ENCODE peak calls at places on chromosomes 5 and 9, in ten cellular contexts. One of them, this sample, is unnamed.
A peak's percentile ranks its signal among the peaks of the same experiment; 100 is the strongest.

GRCh38 chr5:155826947-155827815 is 499.8 kb upstream of the SGCD start:
- DNase-seq in ovary: no peak
- DNase-seq in lower lobe of right lung: no peak
- DNase-seq in IMR-90: no peak
- DNase-seq in pancreas: no peak
- DNase-seq in psoas muscle: no peak
- DNase-seq in GM06990: no peak
- DNase-seq in left lung: no peak
- DNase-seq in transverse colon: no peak
- DNase-seq in brain microvascular endothelial cell: no peak
- DNase-seq in this sample: no peak

GRCh38 chr9:97632406-97632991 is 669 bp downstream of the TSTD2 start:
- DNase-seq in psoas muscle: peak; percentile 55
- DNase-seq in lower lobe of right lung: peak; percentile 77
- DNase-seq in IMR-90: peak; percentile 84
- DNase-seq in brain microvascular endothelial cell: peak; percentile 68
- DNase-seq in left lung: peak; percentile 75
- DNase-seq in GM06990: no peak
- DNase-seq in transverse colon: peak; percentile 60
- DNase-seq in pancreas: peak; percentile 49
- DNase-seq in ovary: no peak
- DNase-seq in this sample: peak; percentile 56

GRCh38 chr5:20359377-20359776 is 371.4 kb upstream of the CDH18 start:
- DNase-seq in left lung: no peak
- DNase-seq in GM06990: no peak
- DNase-seq in lower lobe of right lung: no peak
- DNase-seq in transverse colon: no peak
- DNase-seq in psoas muscle: no peak
- DNase-seq in IMR-90: no peak
- DNase-seq in pancreas: no peak
- DNase-seq in brain microvascular endothelial cell: no peak
- DNase-seq in ovary: no peak
- DNase-seq in this sample: no peak

GRCh38 chr5:83472508-83473343 is 1.2 kb downstream of the VCAN start:
- DNase-seq in GM06990: peak; percentile 61
- DNase-seq in ovary: no peak
- DNase-seq in IMR-90: no peak
- DNase-seq in left lung: peak; percentile 83
- DNase-seq in pancreas: peak; percentile 22
- DNase-seq in transverse colon: peak; percentile 16
- DNase-seq in lower lobe of right lung: peak; percentile 61
- DNase-seq in brain microvascular endothelial cell: no peak
- DNase-seq in psoas muscle: peak; percentile 60
- DNase-seq in this sample: no peak

GRCh38 chr5:99773290-99773689 is 761.9 kb upstream of the FAM174A start:
- DNase-seq in GM06990: no peak
- DNase-seq in pancreas: no peak
- DNase-seq in transverse colon: no peak
- DNase-seq in brain microvascular endothelial cell: no peak
- DNase-seq in IMR-90: no peak
- DNase-seq in left lung: no peak
- DNase-seq in lower lobe of right lung: no peak
- DNase-seq in ovary: no peak
- DNase-seq in psoas muscle: no peak
- DNase-seq in this sample: no peak

GRCh38 chr5:116733995-116734716 is 159.5 kb upstream of the SEMA6A start:
- DNase-seq in left lung: no peak
- DNase-seq in IMR-90: no peak
- DNase-seq in pancreas: no peak
- DNase-seq in lower lobe of right lung: no peak
- DNase-seq in brain microvascular endothelial cell: no peak
- DNase-seq in GM06990: no peak
- DNase-seq in ovary: peak; percentile 10
- DNase-seq in psoas muscle: no peak
- DNase-seq in transverse colon: no peak
- DNase-seq in this sample: no peak

GRCh38 chr9:105359899-105360298 is 87.9 kb upstream of the FSD1L start:
- DNase-seq in transverse colon: no peak
- DNase-seq in IMR-90: peak; percentile 73
- DNase-seq in psoas muscle: no peak
- DNase-seq in lower lobe of right lung: no peak
- DNase-seq in left lung: no peak
- DNase-seq in ovary: no peak
- DNase-seq in GM06990: no peak
- DNase-seq in pancreas: no peak
- DNase-seq in brain microvascular endothelial cell: peak; percentile 73
- DNase-seq in this sample: no peak

GRCh38 chr9:108093773-108094675 is 604.5 kb upstream of the KLF4 start:
- DNase-seq in pancreas: no peak
- DNase-seq in psoas muscle: no peak
- DNase-seq in transverse colon: peak; percentile 63
- DNase-seq in GM06990: no peak
- DNase-seq in left lung: no peak
- DNase-seq in ovary: no peak
- DNase-seq in IMR-90: no peak
- DNase-seq in brain microvascular endothelial cell: peak; percentile 2
- DNase-seq in lower lobe of right lung: no peak
- DNase-seq in this sample: no peak

GRCh38 chr9:20043035-20043434 is 254.2 kb upstream of the SLC24A2 start:
- DNase-seq in left lung: no peak
- DNase-seq in transverse colon: no peak
- DNase-seq in ovary: no peak
- DNase-seq in GM06990: no peak
- DNase-seq in brain microvascular endothelial cell: no peak
- DNase-seq in psoas muscle: no peak
- DNase-seq in lower lobe of right lung: no peak
- DNase-seq in pancreas: no peak
- DNase-seq in IMR-90: no peak
- DNase-seq in this sample: no peak

GRCh38 chr5:77015938-77016569 is 14.2 kb upstream of the AGGF1 start:
- DNase-seq in lower lobe of right lung: no peak
- DNase-seq in GM06990: no peak
- DNase-seq in psoas muscle: no peak
- DNase-seq in IMR-90: peak; percentile 69
- DNase-seq in transverse colon: no peak
- DNase-seq in left lung: no peak
- DNase-seq in ovary: no peak
- DNase-seq in pancreas: no peak
- DNase-seq in brain microvascular endothelial cell: peak; percentile 56
- DNase-seq in this sample: peak; percentile 52

GRCh38 chr9:111805841-111806241 is 11.1 kb upstream of the SHOC1 start:
- DNase-seq in left lung: no peak
- DNase-seq in pancreas: no peak
- DNase-seq in psoas muscle: no peak
- DNase-seq in brain microvascular endothelial cell: peak; percentile 34
- DNase-seq in ovary: no peak
- DNase-seq in GM06990: no peak
- DNase-seq in IMR-90: peak; percentile 75
- DNase-seq in transverse colon: no peak
- DNase-seq in lower lobe of right lung: no peak
- DNase-seq in this sample: peak; percentile 14

GRCh38 chr5:102981957-102982635 is 137.8 kb downstream of the GIN1 start:
- DNase-seq in GM06990: no peak
- DNase-seq in lower lobe of right lung: no peak
- DNase-seq in ovary: no peak
- DNase-seq in pancreas: no peak
- DNase-seq in left lung: no peak
- DNase-seq in transverse colon: no peak
- DNase-seq in IMR-90: no peak
- DNase-seq in psoas muscle: no peak
- DNase-seq in brain microvascular endothelial cell: no peak
- DNase-seq in this sample: no peak

GRCh38 chr5:146724975-146725374 is 153.6 kb downstream of the PPP2R2B start:
- DNase-seq in transverse colon: no peak
- DNase-seq in GM06990: no peak
- DNase-seq in ovary: no peak
- DNase-seq in psoas muscle: no peak
- DNase-seq in pancreas: no peak
- DNase-seq in brain microvascular endothelial cell: no peak
- DNase-seq in left lung: no peak
- DNase-seq in IMR-90: peak; percentile 2
- DNase-seq in lower lobe of right lung: no peak
- DNase-seq in this sample: no peak

GRCh38 chr9:137301086-137301947 is 754 bp downstream of the NRARP start:
- DNase-seq in IMR-90: peak; percentile 39
- DNase-seq in left lung: peak; percentile 81
- DNase-seq in GM06990: peak; percentile 73
- DNase-seq in brain microvascular endothelial cell: no peak
- DNase-seq in ovary: peak; percentile 27
- DNase-seq in lower lobe of right lung: peak; percentile 58
- DNase-seq in psoas muscle: peak; percentile 29
- DNase-seq in pancreas: peak; percentile 55
- DNase-seq in transverse colon: peak; percentile 26
- DNase-seq in this sample: no peak
- TF ChIP-seq CTCF in IMR-90: peak; percentile 45
- TF ChIP-seq CTCF in left lung: no peak
- TF ChIP-seq CTCF in GM06990: no peak
- TF ChIP-seq CTCF in brain microvascular endothelial cell: no peak
- TF ChIP-seq CTCF in ovary: peak; percentile 27
- TF ChIP-seq CTCF in lower lobe of right lung: peak; percentile 7
- TF ChIP-seq CTCF in psoas muscle: peak; percentile 24
- TF ChIP-seq CTCF in pancreas: no peak
- TF ChIP-seq CTCF in transverse colon: no peak
- TF ChIP-seq CTCF in this sample: no peak

GRCh38 chr5:149416977-149417713 is 38.1 kb upstream of the IL17B start:
- DNase-seq in left lung: no peak
- DNase-seq in pancreas: no peak
- DNase-seq in psoas muscle: no peak
- DNase-seq in lower lobe of right lung: peak; percentile 20
- DNase-seq in transverse colon: no peak
- DNase-seq in IMR-90: peak; percentile 91
- DNase-seq in GM06990: no peak
- DNase-seq in ovary: peak; percentile 65
- DNase-seq in brain microvascular endothelial cell: no peak
- DNase-seq in this sample: peak; percentile 81
- H3K4me3 ChIP-seq in left lung: no peak overlapping the region
- H3K4me3 ChIP-seq in pancreas: no peak overlapping the region
- H3K4me3 ChIP-seq in psoas muscle: no peak overlapping the region
- H3K4me3 ChIP-seq in lower lobe of right lung: peak overlapping the region; percentile 13
- H3K4me3 ChIP-seq in transverse colon: no peak overlapping the region
- H3K4me3 ChIP-seq in IMR-90: no peak overlapping the region
- H3K4me3 ChIP-seq in GM06990: no peak overlapping the region
- H3K4me3 ChIP-seq in ovary: peak overlapping the region; percentile 8
- H3K4me3 ChIP-seq in brain microvascular endothelial cell: no peak overlapping the region
- H3K4me3 ChIP-seq in this sample: no peak overlapping the region

GRCh38 chr5:9441610-9442009 is 104.3 kb downstream of the SEMA5A start:
- DNase-seq in brain microvascular endothelial cell: no peak
- DNase-seq in psoas muscle: no peak
- DNase-seq in transverse colon: no peak
- DNase-seq in pancreas: no peak
- DNase-seq in IMR-90: peak; percentile 55
- DNase-seq in left lung: no peak
- DNase-seq in lower lobe of right lung: no peak
- DNase-seq in GM06990: no peak
- DNase-seq in ovary: no peak
- DNase-seq in this sample: no peak

GRCh38 chr5:9447691-9448090 is 98.2 kb downstream of the SEMA5A start:
- DNase-seq in IMR-90: peak; percentile 39
- DNase-seq in ovary: no peak
- DNase-seq in pancreas: no peak
- DNase-seq in left lung: no peak
- DNase-seq in GM06990: peak; percentile 33
- DNase-seq in psoas muscle: no peak
- DNase-seq in brain microvascular endothelial cell: no peak
- DNase-seq in transverse colon: no peak
- DNase-seq in lower lobe of right lung: no peak
- DNase-seq in this sample: no peak

GRCh38 chr5:9445989-9446388 is 99.9 kb downstream of the SEMA5A start:
- DNase-seq in GM06990: no peak
- DNase-seq in transverse colon: no peak
- DNase-seq in pancreas: no peak
- DNase-seq in lower lobe of right lung: no peak
- DNase-seq in ovary: no peak
- DNase-seq in IMR-90: peak; percentile 60
- DNase-seq in psoas muscle: no peak
- DNase-seq in brain microvascular endothelial cell: no peak
- DNase-seq in left lung: no peak
- DNase-seq in this sample: no peak

GRCh38 chr5:9440517-9440916 is 105.4 kb downstream of the SEMA5A start:
- DNase-seq in transverse colon: no peak
- DNase-seq in pancreas: no peak
- DNase-seq in IMR-90: peak; percentile 77
- DNase-seq in left lung: no peak
- DNase-seq in GM06990: no peak
- DNase-seq in psoas muscle: no peak
- DNase-seq in brain microvascular endothelial cell: no peak
- DNase-seq in ovary: no peak
- DNase-seq in lower lobe of right lung: no peak
- DNase-seq in this sample: no peak

GRCh38 chr5:9444346-9444745 is 101.5 kb downstream of the SEMA5A start:
- DNase-seq in ovary: no peak
- DNase-seq in GM06990: no peak
- DNase-seq in pancreas: no peak
- DNase-seq in IMR-90: no peak
- DNase-seq in left lung: no peak
- DNase-seq in brain microvascular endothelial cell: no peak
- DNase-seq in lower lobe of right lung: no peak
- DNase-seq in transverse colon: no peak
- DNase-seq in psoas muscle: no peak
- DNase-seq in this sample: no peak
- TF ChIP-seq CTCF in ovary: no peak
- TF ChIP-seq CTCF in GM06990: no peak
- TF ChIP-seq CTCF in pancreas: no peak
- TF ChIP-seq CTCF in IMR-90: no peak
- TF ChIP-seq CTCF in left lung: no peak
- TF ChIP-seq CTCF in brain microvascular endothelial cell: no peak
- TF ChIP-seq CTCF in lower lobe of right lung: no peak
- TF ChIP-seq CTCF in transverse colon: no peak
- TF ChIP-seq CTCF in psoas muscle: no peak
- TF ChIP-seq CTCF in this sample: no peak

GRCh38 chr9:6696178-6696577 is 50.6 kb upstream of the GLDC start:
- DNase-seq in ovary: no peak
- DNase-seq in pancreas: no peak
- DNase-seq in brain microvascular endothelial cell: no peak
- DNase-seq in transverse colon: no peak
- DNase-seq in GM06990: no peak
- DNase-seq in left lung: no peak
- DNase-seq in psoas muscle: no peak
- DNase-seq in lower lobe of right lung: no peak
- DNase-seq in IMR-90: no peak
- DNase-seq in this sample: no peak

GRCh38 chr9:6689893-6690634 is 44.5 kb upstream of the GLDC start:
- DNase-seq in transverse colon: no peak
- DNase-seq in pancreas: no peak
- DNase-seq in ovary: no peak
- DNase-seq in psoas muscle: no peak
- DNase-seq in left lung: no peak
- DNase-seq in brain microvascular endothelial cell: no peak
- DNase-seq in IMR-90: no peak
- DNase-seq in lower lobe of right lung: no peak
- DNase-seq in GM06990: no peak
- DNase-seq in this sample: no peak

GRCh38 chr9:6695121-6695814 is 49.7 kb upstream of the GLDC start:
- DNase-seq in ovary: no peak
- DNase-seq in IMR-90: no peak
- DNase-seq in pancreas: no peak
- DNase-seq in GM06990: no peak
- DNase-seq in lower lobe of right lung: no peak
- DNase-seq in transverse colon: no peak
- DNase-seq in brain microvascular endothelial cell: no peak
- DNase-seq in left lung: no peak
- DNase-seq in psoas muscle: no peak
- DNase-seq in this sample: no peak

GRCh38 chr9:6692433-6692832 is 46.9 kb upstream of the GLDC start:
- DNase-seq in GM06990: no peak
- DNase-seq in brain microvascular endothelial cell: no peak
- DNase-seq in psoas muscle: no peak
- DNase-seq in transverse colon: no peak
- DNase-seq in ovary: no peak
- DNase-seq in IMR-90: no peak
- DNase-seq in left lung: no peak
- DNase-seq in pancreas: no peak
- DNase-seq in lower lobe of right lung: no peak
- DNase-seq in this sample: no peak

GRCh38 chr9:6692891-6693361 is 47.4 kb upstream of the GLDC start:
- DNase-seq in brain microvascular endothelial cell: no peak
- DNase-seq in psoas muscle: no peak
- DNase-seq in pancreas: no peak
- DNase-seq in left lung: no peak
- DNase-seq in GM06990: no peak
- DNase-seq in IMR-90: no peak
- DNase-seq in lower lobe of right lung: no peak
- DNase-seq in ovary: no peak
- DNase-seq in transverse colon: no peak
- DNase-seq in this sample: no peak
- H3K4me3 ChIP-seq in brain microvascular endothelial cell: no peak overlapping the region
- H3K4me3 ChIP-seq in psoas muscle: no peak overlapping the region
- H3K4me3 ChIP-seq in pancreas: no peak overlapping the region
- H3K4me3 ChIP-seq in left lung: no peak overlapping the region
- H3K4me3 ChIP-seq in GM06990: no peak overlapping the region
- H3K4me3 ChIP-seq in IMR-90: no peak overlapping the region
- H3K4me3 ChIP-seq in lower lobe of right lung: no peak overlapping the region
- H3K4me3 ChIP-seq in ovary: no peak overlapping the region
- H3K4me3 ChIP-seq in transverse colon: no peak overlapping the region
- H3K4me3 ChIP-seq in this sample: no peak overlapping the region